ENCODE peak calls at places on chromosomes 1 and 21, in ten cellular contexts. D is HuH-7.5; N is activated CD4-positive, alpha-beta memory T cell treated with anti-CD3 and anti-CD28 coated beads for 36 hours; L is HS-27A; A is stimulated activated CD4-positive, alpha-beta T cell treated with anti-CD3 and anti-CD28 coated beads, Interleukin-2, amount 100 ng/mL, for 24 hours; M is H9; H is AG04450; G is activated CD4-positive, alpha-beta T cell treated with anti-CD3 and anti-CD28 coated beads for 36 hours; X is GM04503; J is GM10248. C is an unnamed sample.

GRCh38 chr1:198123146-198123545 is 33.7 kb upstream of the NEK7 start:
- DNase-seq in D (no peak), N (no peak), L (no peak), A (no peak), M (no peak), H (no peak), G (no peak), X (no peak), J (no peak), C (no peak)

GRCh38 chr1:204359474-204360255 is at the start of gene PLEKHA6:
- DNase-seq in D (no peak), N (peak), L (peak), A (no peak), M (no peak), H (no peak), G (peak), X (no peak), J (no peak), C (no peak)

GRCh38 chr1:189211742-189212141 is 1265.9 kb downstream of the BRINP3 start:
- DNase-seq in D (no peak), N (no peak), L (peak), A (no peak), M (no peak), H (no peak), G (no peak), X (no peak), J (no peak), C (no peak)

GRCh38 chr21:15768045-15768601 is 38.3 kb downstream of the USP25 start:
- DNase-seq in D (no peak), N (no peak), L (no peak), A (no peak), M (no peak), H (no peak), G (no peak), X (no peak), J (no peak), C (no peak)

GRCh38 chr1:55592122-55592521 is 377.0 kb upstream of the USP24 start:
- DNase-seq in D (no peak), N (no peak), L (no peak), A (no peak), M (no peak), H (no peak), G (no peak), X (no peak), J (no peak), C (no peak)

GRCh38 chr1:167720965-167721616 is 691 bp upstream of the MPZL1 start:
- DNase-seq in D (no peak), N (no peak), L (peak), A (no peak), M (no peak), H (no peak), G (no peak), X (no peak), J (peak), C (peak)

GRCh38 chr21:45545691-45546531 is 3.7 kb upstream of the SLC19A1 start:
- DNase-seq in D (no peak), N (peak), L (no peak), A (no peak), M (peak), H (no peak), G (peak), X (no peak), J (no peak), C (no peak)

GRCh38 chr1:18091660-18092446 is 15.7 kb upstream of the IGSF21 start:
- DNase-seq in D (no peak), N (no peak), L (peak), A (no peak), M (no peak), H (no peak), G (no peak), X (peak), J (no peak), C (no peak)

GRCh38 chr21:42749226-42749625 is 95.8 kb downstream of the PDE9A start:
- DNase-seq in D (no peak), N (no peak), L (no peak), A (no peak), M (no peak), H (no peak), G (no peak), X (no peak), J (no peak), C (no peak)

GRCh38 chr1:11746795-11747487 is 11.0 kb downstream of the AGTRAP start:
- DNase-seq in D (no peak), N (no peak), L (no peak), A (no peak), M (no peak), H (no peak), G (no peak), X (no peak), J (no peak), C (no peak)

GRCh38 chr1:217921126-217921900 is 290.2 kb downstream of the SPATA17 start:
- DNase-seq in D (no peak), N (no peak), L (no peak), A (no peak), M (no peak), H (no peak), G (no peak), X (no peak), J (no peak), C (no peak)

C was measured in RPMI8226.